ENCODE peak calls at places on chromosomes 1 and 21, in eight cellular contexts. O is tibial nerve, C is IMR-90, R is A549, B is right lobe of liver, L is body of pancreas, N is ovary, Q is uterus. W is an unnamed sample.

GRCh38 chr1:18999287-18999852 is 42.9 kb upstream of the IFFO2 start:
- DNase-seq in O (peak; percentile 17), C (peak; percentile 46), R (no peak), B (no peak), L (peak; percentile 25), N (no peak), Q (peak; percentile 29), W (no peak)

GRCh38 chr1:18599096-18599495 is 31.6 kb upstream of the PAX7 start:
- DNase-seq in O (no peak), C (no peak), R (no peak), B (no peak), L (no peak), N (no peak), Q (no peak), W (no peak)

GRCh38 chr1:203627819-203628184 is 1.2 kb downstream of the ATP2B4 start:
- DNase-seq in O (peak; percentile 36), C (no peak), R (no peak), B (no peak), L (peak; percentile 27), N (peak; percentile 26), Q (peak; percentile 58), W (no peak)

GRCh38 chr21:44442266-44443125 is 12.8 kb upstream of the LRRC3 start:
- DNase-seq in O (no peak), C (no peak), R (no peak), B (peak; percentile 14), L (no peak), N (no peak), Q (no peak), W (no peak)

GRCh38 chr1:203663294-203663693 is 36.7 kb downstream of the ATP2B4 start:
- DNase-seq in O (no peak), C (peak; percentile 98), R (peak; percentile 52), B (no peak), L (no peak), N (no peak), Q (no peak), W (no peak)

GRCh38 chr1:84345220-84345619 is 43.7 kb downstream of the SAMD13 start:
- DNase-seq in O (no peak), C (no peak), R (no peak), B (no peak), L (no peak), N (no peak), Q (no peak), W (no peak)

GRCh38 chr1:202835548-202836072 is 24.9 kb downstream of the PCAT6 start:
- DNase-seq in O (no peak), C (no peak), R (no peak), B (no peak), L (no peak), N (no peak), Q (no peak), W (no peak)

GRCh38 chr1:55466921-55467320 is 251.8 kb upstream of the USP24 start:
- DNase-seq in O (no peak), C (no peak), R (no peak), B (no peak), L (no peak), N (no peak), Q (no peak), W (no peak)

GRCh38 chr1:168069384-168069783 is 67.3 kb downstream of the GPR161 start:
- DNase-seq in O (no peak), C (no peak), R (no peak), B (no peak), L (no peak), N (no peak), Q (no peak), W (no peak)

GRCh38 chr1:91701494-91701869 is 184.5 kb downstream of the TGFBR3 start:
- DNase-seq in O (no peak), C (no peak), R (no peak), B (no peak), L (no peak), N (no peak), Q (no peak), W (no peak)

GRCh38 chr1:8663915-8664331 is 153.5 kb downstream of the RERE start:
- DNase-seq in O (peak; percentile 16), C (peak; percentile 56), R (no peak), B (peak; percentile 40), L (no peak), N (no peak), Q (peak; percentile 37), W (peak; percentile 10)

GRCh38 chr1:27137022-27137542 is 17.8 kb downstream of the SLC9A1 start:
- DNase-seq in O (peak; percentile 51), C (no peak), R (no peak), B (peak; percentile 69), L (no peak), N (no peak), Q (no peak), W (no peak)

GRCh38 chr1:2148691-2149090 is 45.9 kb downstream of the FAAP20 start:
- DNase-seq in O (no peak), C (no peak), R (no peak), B (no peak), L (no peak), N (no peak), Q (no peak), W (no peak)

GRCh38 chr1:183180634-183181056 is 5.4 kb upstream of the LAMC2 start:
- DNase-seq in O (peak; percentile 12), C (peak; percentile 83), R (peak; percentile 95), B (no peak), L (peak; percentile 43), N (no peak), Q (peak; percentile 29), W (no peak)

GRCh38 chr1:61000327-61000726 is 82.0 kb upstream of the NFIA start:
- DNase-seq in O (no peak), C (no peak), R (no peak), B (no peak), L (no peak), N (no peak), Q (no peak), W (no peak)

DNA sequence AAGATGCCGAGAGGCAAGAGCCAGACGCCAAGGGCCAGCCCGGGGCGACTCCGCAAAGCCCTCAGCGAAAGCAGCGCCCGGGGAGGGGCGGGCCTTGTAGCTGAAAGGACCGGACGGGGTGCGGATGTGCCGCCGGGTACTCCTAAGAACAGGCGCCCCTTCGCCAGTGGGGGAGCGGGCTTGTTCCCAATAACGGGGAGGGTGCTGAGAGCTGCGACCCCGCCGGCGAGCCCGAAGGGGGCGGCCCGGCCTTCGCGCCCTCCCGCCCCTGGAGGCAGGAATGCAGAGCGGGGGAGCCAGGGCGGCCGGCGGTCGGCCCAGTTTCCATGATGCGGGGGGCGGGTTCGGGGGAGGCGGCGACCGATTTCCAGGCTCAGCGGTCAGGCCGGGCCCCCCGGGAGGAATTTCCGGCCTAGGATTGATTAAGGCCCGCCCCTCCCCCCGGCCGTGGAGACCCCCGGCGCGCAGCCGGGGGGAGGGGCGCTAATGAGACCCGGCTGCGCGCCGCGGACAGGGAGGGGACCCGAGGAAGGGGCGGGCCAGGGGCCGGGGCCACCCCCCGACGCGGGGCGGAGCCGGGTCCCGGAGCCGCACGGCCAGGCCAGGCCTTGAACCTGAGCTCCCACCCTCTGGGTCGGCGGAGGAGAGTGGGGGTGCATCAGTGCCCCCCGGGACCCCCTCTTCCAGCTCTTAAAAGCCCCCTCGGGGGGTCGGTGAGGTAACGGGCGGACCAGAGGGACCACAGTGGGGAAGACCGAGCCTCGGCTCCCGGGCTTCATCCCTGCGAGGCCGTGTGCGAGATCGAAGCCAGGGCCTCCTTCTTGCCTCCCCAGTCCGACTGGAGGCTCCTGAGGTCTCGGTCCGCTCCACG is 898 bp upstream of the TMEM200B start:
- DNase-seq in O (peak; percentile 82), C (peak; percentile 60), R (peak; percentile 56), B (peak; percentile 75), L (peak; percentile 61), N (peak; percentile 94), Q (peak; percentile 90), W (peak; percentile 72)
- TF ChIP-seq POLR2A in O (peak; percentile 59), C (peak; percentile 67), R (peak; percentile 46), B (peak; percentile 66), L (peak; percentile 25), N (peak; percentile 89), Q (peak; percentile 86), W (no peak)

GRCh38 chr1:11279630-11280029 is 6.6 kb downstream of the UBIAD1 start:
- DNase-seq in O (no peak), C (no peak), R (no peak), B (no peak), L (no peak), N (no peak), Q (no peak), W (peak; percentile 76)
- TF ChIP-seq POLR2A in O (no peak), C (no peak), R (no peak), B (no peak), L (no peak), N (no peak), Q (no peak), W (no peak)

GRCh38 chr1:213745451-213745850 is 242.3 kb upstream of the PROX1 start:
- DNase-seq in O (no peak), C (no peak), R (no peak), B (no peak), L (no peak), N (no peak), Q (no peak), W (no peak)
- TF ChIP-seq POLR2A in O (no peak), C (no peak), R (no peak), B (no peak), L (no peak), N (no peak), Q (no peak), W (no peak)

GRCh38 chr1:17438176-17438976 is 1.1 kb downstream of the RCC2 start:
- DNase-seq in O (peak; percentile 45), C (peak; percentile 36), R (peak; percentile 61), B (peak; percentile 77), L (peak; percentile 54), N (peak; percentile 44), Q (peak; percentile 35), W (peak; percentile 76)

GRCh38 chr1:17440074-17440826 is 773 bp upstream of the RCC2 start:
- DNase-seq in O (no peak), C (no peak), R (no peak), B (no peak), L (no peak), N (no peak), Q (no peak), W (peak; percentile 70)

GRCh38 chr1:17438977-17439249 is 564 bp downstream of the RCC2 start:
- DNase-seq in O (no peak), C (no peak), R (no peak), B (no peak), L (no peak), N (no peak), Q (no peak), W (no peak)

GRCh38 chr1:17440827-17441168 is 1.3 kb upstream of the RCC2 start:
- DNase-seq in O (no peak), C (no peak), R (no peak), B (no peak), L (no peak), N (no peak), Q (no peak), W (no peak)

DNA sequence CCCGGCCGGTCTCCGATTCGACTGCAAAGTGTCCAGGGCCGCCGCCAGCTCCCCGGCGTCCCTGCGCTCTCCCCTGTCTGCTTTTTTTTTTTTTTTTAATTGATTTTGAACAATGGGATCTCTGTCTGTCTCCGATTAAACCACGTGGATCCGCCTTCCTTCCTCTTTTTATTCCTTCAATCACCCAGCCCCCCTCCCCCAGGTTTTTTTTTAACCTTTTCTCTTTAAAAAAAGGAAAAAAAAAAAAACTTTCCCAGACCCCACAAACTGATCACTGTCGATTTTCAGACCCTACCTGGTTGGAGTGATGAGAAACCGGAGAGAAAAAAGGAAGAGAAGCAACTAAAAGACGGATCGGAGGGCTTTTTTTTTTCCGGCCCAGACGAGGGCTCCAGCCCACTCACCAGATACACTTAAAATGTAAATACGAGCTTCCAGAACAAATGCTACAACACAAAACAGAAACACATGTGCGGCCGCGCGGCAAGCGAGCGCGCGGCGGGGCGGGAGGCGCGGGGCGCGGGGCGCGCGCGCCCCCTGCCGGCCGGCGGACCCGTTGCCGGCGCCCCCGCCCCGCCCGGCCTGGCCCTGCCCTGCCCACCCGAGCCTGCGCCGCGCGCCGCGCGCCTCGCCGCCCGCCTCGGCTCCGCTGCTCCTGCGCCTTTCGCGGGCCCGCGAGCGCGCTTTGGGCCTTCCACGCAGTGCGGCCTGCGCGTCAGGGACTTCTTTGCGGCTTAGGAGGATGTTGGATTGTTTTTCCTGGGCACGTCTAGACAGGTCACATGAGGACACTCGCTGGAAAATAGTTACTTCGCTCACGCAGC is at the start of gene RCC2:
- DNase-seq in O (peak; percentile 22), C (peak; percentile 80), R (peak; percentile 79), B (peak; percentile 72), L (peak; percentile 63), N (peak; percentile 65), Q (peak; percentile 42), W (peak; percentile 87)
- TF ChIP-seq POLR2A in O (no peak), C (peak; percentile 80), R (peak; percentile 57), B (peak; percentile 49), L (peak; percentile 53), N (no peak), Q (no peak), W (peak; percentile 69)